ENCODE peak calls at places on chromosomes 16 and 17, in nine cellular contexts. T is GM20000, O is body of pancreas, A is progenitor cell of endocrine pancreas, L is OCI-LY7, X is activated B cell treated with CpG ODN at 0.5 μM for 24 hours, Q is SK-N-SH, W is cardiac muscle cell, Z is left ventricle myocardium inferior. B is an unnamed sample.

GRCh38 chr16:2846511-2847310 is 11.3 kb downstream of the PRSS22 start:
- DNase-seq in T (no peak), O (no peak), A (no peak), L (no peak), X (no peak), Q (no peak), W (no peak), Z (no peak), B (peak)

GRCh38 chr16:88856122-88856827 is 472 bp downstream of the GALNS start:
- DNase-seq in T (no peak), O (peak), A (no peak), L (peak), X (peak), Q (no peak), W (peak), Z (no peak), B (no peak)

GRCh38 chr17:80791758-80792284 is 199.8 kb upstream of the CHMP6 start:
- DNase-seq in T (no peak), O (peak), A (no peak), L (no peak), X (no peak), Q (no peak), W (no peak), Z (no peak), B (peak)

GRCh38 chr16:22313141-22313781 is 16.1 kb downstream of the POLR3E start:
- DNase-seq in T (no peak), O (no peak), A (no peak), L (no peak), X (no peak), Q (no peak), W (no peak), Z (no peak), B (no peak)

GRCh38 chr17:30942311-30943079 is 20.8 kb downstream of the ADAP2 start:
- DNase-seq in T (no peak), O (no peak), A (no peak), L (no peak), X (no peak), Q (no peak), W (no peak), Z (no peak), B (peak)

GRCh38 chr16:85541619-85542547 is 71.2 kb upstream of the GSE1 start:
- DNase-seq in T (no peak), O (no peak), A (no peak), L (no peak), X (no peak), Q (no peak), W (no peak), Z (no peak), B (no peak)

GRCh38 chr17:49898547-49899490 is 51.0 kb upstream of the TAC4 start:
- DNase-seq in T (no peak), O (no peak), A (no peak), L (peak), X (no peak), Q (no peak), W (peak), Z (no peak), B (peak)

GRCh38 chr16:8623634-8624033 is 2.1 kb downstream of the METTL22 start:
- DNase-seq in T (no peak), O (no peak), A (no peak), L (no peak), X (no peak), Q (no peak), W (no peak), Z (no peak), B (peak)

GRCh38 chr17:48055531-48056245 is 7.5 kb downstream of the NFE2L1 start:
- DNase-seq in T (peak), O (no peak), A (no peak), L (peak), X (peak), Q (no peak), W (no peak), Z (no peak), B (peak)

GRCh38 chr16:86783626-86784266 is 205.4 kb downstream of the FOXL1 start:
- DNase-seq in T (no peak), O (no peak), A (no peak), L (no peak), X (no peak), Q (no peak), W (no peak), Z (no peak), B (no peak)

GRCh38 chr17:61496957-61497653 is 44.9 kb downstream of the TBX4 start:
- DNase-seq in T (no peak), O (no peak), A (no peak), L (no peak), X (no peak), Q (no peak), W (no peak), Z (no peak), B (no peak)

GRCh38 chr17:39118674-39119419 is 32.6 kb downstream of the PLXDC1 start:
- DNase-seq in T (peak), O (no peak), A (no peak), L (peak), X (peak), Q (no peak), W (no peak), Z (no peak), B (no peak)
- TF ChIP-seq CTCF in T (no peak), O (no peak), A (no peak), L (no peak), X (no peak), Q (no peak), W (no peak), Z (no peak), B (no peak)

GRCh38 chr17:32483451-32484019 is 3.3 kb upstream of the CDK5R1 start:
- DNase-seq in T (peak), O (peak), A (no peak), L (peak), X (no peak), Q (peak), W (peak), Z (peak), B (peak)
- TF ChIP-seq CTCF in T (peak), O (no peak), A (peak), L (peak), X (no peak), Q (peak), W (peak), Z (peak), B (peak)

DNA sequence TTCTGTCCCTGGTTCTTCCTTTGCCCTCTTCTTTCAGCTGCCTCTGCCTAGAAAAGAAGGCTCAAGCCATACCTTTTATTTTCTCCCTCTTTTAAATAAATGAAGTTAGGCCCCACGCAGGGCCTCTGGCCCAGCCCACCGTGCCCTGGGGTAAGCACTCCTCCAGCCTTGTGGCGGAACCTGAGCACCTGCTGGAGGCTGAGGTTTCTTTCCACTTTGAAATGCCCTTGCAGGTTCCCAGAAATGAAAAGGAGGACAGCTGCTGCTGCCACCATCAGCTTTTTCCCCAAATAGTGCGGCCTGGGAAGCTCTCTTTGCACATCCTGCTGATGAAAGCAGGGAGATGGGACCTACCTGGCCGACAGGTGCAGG is 139.4 kb downstream of the CCDC182 start:
- DNase-seq in T (no peak), O (no peak), A (no peak), L (no peak), X (peak), Q (no peak), W (peak), Z (no peak), B (no peak)
- TF ChIP-seq CTCF in T (no peak), O (no peak), A (no peak), L (no peak), X (no peak), Q (no peak), W (no peak), Z (no peak), B (no peak)

GRCh38 chr17:66301418-66301863 is 972 bp upstream of the PRKCA start:
- DNase-seq in T (peak), O (no peak), A (no peak), L (peak), X (no peak), Q (no peak), W (peak), Z (no peak), B (no peak)

GRCh38 chr17:66304304-66305174 is 2.1 kb downstream of the PRKCA start:
- DNase-seq in T (no peak), O (no peak), A (no peak), L (no peak), X (no peak), Q (peak), W (peak), Z (no peak), B (no peak)

GRCh38 chr17:66300956-66301355 is 1.5 kb upstream of the PRKCA start:
- DNase-seq in T (no peak), O (no peak), A (no peak), L (no peak), X (no peak), Q (no peak), W (no peak), Z (no peak), B (no peak)

GRCh38 chr17:66301864-66302741 is at the start of gene PRKCA:
- DNase-seq in T (peak), O (peak), A (peak), L (peak), X (peak), Q (peak), W (peak), Z (peak), B (peak)

GRCh38 chr17:66302761-66303626 is 581 bp downstream of the PRKCA start:
- DNase-seq in T (peak), O (peak), A (peak), L (peak), X (peak), Q (peak), W (peak), Z (peak), B (peak)
- TF ChIP-seq CTCF in T (no peak), O (no peak), A (no peak), L (peak), X (no peak), Q (no peak), W (no peak), Z (no peak), B (no peak)

GRCh38 chr16:56332464-56333079 is 92.8 kb downstream of the AMFR start:
- DNase-seq in T (peak), O (peak), A (peak), L (no peak), X (no peak), Q (peak), W (peak), Z (peak), B (peak)
- TF ChIP-seq CTCF in T (no peak), O (no peak), A (peak), L (no peak), X (no peak), Q (peak), W (peak), Z (peak), B (peak)